ENCODE peak calls at places on chromosomes 3 and 15, in eight cellular contexts. M is Peyer's patch, I is skeletal muscle cell, N is Karpas-422, W is MM.1S, G is uterus, J is heart left ventricle, U is fibroblast of lung. R is an unnamed sample.

GRCh38 chr15:44882499-44882968 is 74.0 kb upstream of the TERB2 start:
- DNase-seq in M (no peak), I (no peak), N (no peak), W (no peak), G (no peak), J (no peak), U (no peak), R (no peak)

GRCh38 chr3:12186515-12187286 is 28.0 kb upstream of the TIMP4 start:
- DNase-seq in M (no peak), I (no peak), N (no peak), W (no peak), G (no peak), J (no peak), U (no peak), R (no peak)

GRCh38 chr3:58274027-58274614 is 31.9 kb upstream of the RPP14 start:
- DNase-seq in M (no peak), I (no peak), N (no peak), W (no peak), G (no peak), J (no peak), U (no peak), R (no peak)

GRCh38 chr3:105429034-105429762 is 62.5 kb downstream of the ALCAM start:
- DNase-seq in M (no peak), I (no peak), N (no peak), W (no peak), G (no peak), J (no peak), U (no peak), R (no peak)

GRCh38 chr3:126493731-126494130 is 18.0 kb upstream of the ZXDC start:
- DNase-seq in M (no peak), I (no peak), N (no peak), W (peak), G (no peak), J (no peak), U (no peak), R (peak)

GRCh38 chr3:53464424-53464823 is 30.0 kb upstream of the CACNA1D start:
- DNase-seq in M (peak), I (no peak), N (no peak), W (no peak), G (no peak), J (no peak), U (no peak), R (no peak)

GRCh38 chr15:27183182-27183581 is 212.2 kb downstream of the GABRG3 start:
- DNase-seq in M (no peak), I (no peak), N (no peak), W (no peak), G (no peak), J (no peak), U (no peak), R (no peak)

GRCh38 chr15:37229855-37230254 is 129.5 kb upstream of the MEIS2 start:
- DNase-seq in M (no peak), I (no peak), N (no peak), W (no peak), G (no peak), J (no peak), U (no peak), R (no peak)

GRCh38 chr3:132837615-132838014 is 115.4 kb upstream of the NPHP3 start:
- DNase-seq in M (no peak), I (no peak), N (no peak), W (no peak), G (no peak), J (no peak), U (no peak), R (no peak)

GRCh38 chr3:141123677-141124410 is 72.7 kb downstream of the SPSB4 start:
- DNase-seq in M (no peak), I (no peak), N (no peak), W (no peak), G (no peak), J (peak), U (no peak), R (no peak)

GRCh38 chr3:186953011-186953487 is 22.7 kb downstream of the ST6GAL1 start:
- DNase-seq in M (no peak), I (no peak), N (no peak), W (no peak), G (no peak), J (no peak), U (no peak), R (no peak)

GRCh38 chr3:160618878-160619277 is 53.5 kb upstream of the KPNA4 start:
- DNase-seq in M (no peak), I (no peak), N (no peak), W (no peak), G (no peak), J (no peak), U (peak), R (no peak)

GRCh38 chr3:195524171-195524896 is 18.8 kb downstream of the PPP1R2 start:
- DNase-seq in M (no peak), I (no peak), N (no peak), W (no peak), G (no peak), J (no peak), U (no peak), R (no peak)

GRCh38 chr3:76028816-76029215 is 243.5 kb upstream of the ZNF717 start:
- DNase-seq in M (no peak), I (no peak), N (no peak), W (no peak), G (no peak), J (no peak), U (peak), R (no peak)

GRCh38 chr3:145094355-145094941 is 1066.5 kb downstream of the PLOD2 start:
- DNase-seq in M (no peak), I (peak), N (peak), W (peak), G (no peak), J (no peak), U (peak), R (peak)

GRCh38 chr3:172885704-172886103 is 135.2 kb downstream of the ECT2 start:
- DNase-seq in M (no peak), I (no peak), N (no peak), W (no peak), G (no peak), J (no peak), U (no peak), R (no peak)

GRCh38 chr3:23663661-23664186 is 142.0 kb upstream of the UBE2E1 start:
- DNase-seq in M (no peak), I (no peak), N (no peak), W (no peak), G (no peak), J (no peak), U (no peak), R (no peak)

GRCh38 chr3:53519047-53519717 is 24.8 kb downstream of the CACNA1D start:
- DNase-seq in M (no peak), I (no peak), N (no peak), W (no peak), G (no peak), J (no peak), U (peak), R (no peak)

GRCh38 chr15:80182611-80183210 is 29.9 kb downstream of the FAH start:
- DNase-seq in M (no peak), I (peak), N (no peak), W (no peak), G (no peak), J (no peak), U (peak), R (no peak)

GRCh38 chr15:80747317-80748053 is 31.7 kb upstream of the CEMIP start:
- DNase-seq in M (no peak), I (no peak), N (no peak), W (no peak), G (no peak), J (no peak), U (no peak), R (no peak)

GRCh38 chr3:16350953-16351318 is 85.9 kb downstream of the OXNAD1 start:
- DNase-seq in M (no peak), I (no peak), N (no peak), W (no peak), G (no peak), J (no peak), U (no peak), R (no peak)

GRCh38 chr3:57791245-57791644 is 35.1 kb downstream of the SLMAP start:
- DNase-seq in M (no peak), I (no peak), N (peak), W (no peak), G (no peak), J (no peak), U (peak), R (no peak)

GRCh38 chr3:43405888-43406636 is 119.7 kb downstream of the SNRK start:
- DNase-seq in M (no peak), I (peak), N (no peak), W (no peak), G (no peak), J (no peak), U (peak), R (no peak)

GRCh38 chr15:58520464-58520863 is 88.7 kb downstream of the LIPC start:
- DNase-seq in M (peak), I (no peak), N (no peak), W (no peak), G (no peak), J (no peak), U (no peak), R (no peak)

GRCh38 chr3:197406266-197406665 is 107.9 kb upstream of the DLG1 start:
- DNase-seq in M (no peak), I (peak), N (no peak), W (no peak), G (no peak), J (peak), U (peak), R (no peak)

GRCh38 chr3:10395671-10396070 is 74.8 kb upstream of the SEC13 start:
- DNase-seq in M (peak), I (no peak), N (no peak), W (peak), G (no peak), J (no peak), U (no peak), R (peak)

GRCh38 chr3:98741121-98741716 is 21.9 kb upstream of the ST3GAL6 start:
- DNase-seq in M (no peak), I (no peak), N (no peak), W (no peak), G (no peak), J (no peak), U (peak), R (no peak)

GRCh38 chr3:129834580-129834979 is 58.9 kb downstream of the TMCC1 start:
- DNase-seq in M (no peak), I (no peak), N (no peak), W (no peak), G (no peak), J (no peak), U (no peak), R (no peak)

GRCh38 chr3:122754867-122755835 is 38.5 kb downstream of the HSPBAP1 start:
- DNase-seq in M (peak), I (peak), N (peak), W (peak), G (no peak), J (no peak), U (peak), R (peak)

GRCh38 chr3:54905230-54905888 is 22.5 kb downstream of the LRTM1 start:
- DNase-seq in M (no peak), I (no peak), N (peak), W (no peak), G (no peak), J (no peak), U (no peak), R (no peak)

GRCh38 chr15:78933187-78934062 is 11.4 kb downstream of the CTSH start:
- DNase-seq in M (no peak), I (no peak), N (no peak), W (no peak), G (peak), J (no peak), U (no peak), R (no peak)

GRCh38 chr3:14007006-14007405 is 117.7 kb downstream of the CHCHD4 start:
- DNase-seq in M (no peak), I (no peak), N (no peak), W (no peak), G (no peak), J (no peak), U (no peak), R (no peak)

GRCh38 chr15:28004143-28005003 is 94.7 kb downstream of the OCA2 start:
- DNase-seq in M (no peak), I (no peak), N (no peak), W (no peak), G (no peak), J (no peak), U (no peak), R (no peak)

GRCh38 chr3:138417559-138417982 is 16.8 kb upstream of the ESYT3 start:
- DNase-seq in M (peak), I (peak), N (peak), W (peak), G (peak), J (peak), U (peak), R (peak)

GRCh38 chr3:131142580-131142979 is 115.9 kb downstream of the NEK11 start:
- DNase-seq in M (no peak), I (peak), N (peak), W (no peak), G (no peak), J (no peak), U (peak), R (no peak)

GRCh38 chr3:16137044-16137443 is 37.4 kb upstream of the GALNT15 start:
- DNase-seq in M (no peak), I (no peak), N (no peak), W (no peak), G (no peak), J (no peak), U (no peak), R (no peak)

GRCh38 chr15:80087104-80087503 is 27.6 kb downstream of the ZFAND6 start:
- DNase-seq in M (no peak), I (no peak), N (no peak), W (no peak), G (no peak), J (no peak), U (no peak), R (no peak)

GRCh38 chr3:147412917-147413711 is 3.9 kb downstream of the ZIC1 start:
- DNase-seq in M (no peak), I (no peak), N (no peak), W (no peak), G (no peak), J (no peak), U (no peak), R (no peak)

GRCh38 chr3:193637831-193638230 is 44.8 kb downstream of the OPA1 start:
- DNase-seq in M (no peak), I (peak), N (no peak), W (no peak), G (no peak), J (no peak), U (no peak), R (no peak)

DNA sequence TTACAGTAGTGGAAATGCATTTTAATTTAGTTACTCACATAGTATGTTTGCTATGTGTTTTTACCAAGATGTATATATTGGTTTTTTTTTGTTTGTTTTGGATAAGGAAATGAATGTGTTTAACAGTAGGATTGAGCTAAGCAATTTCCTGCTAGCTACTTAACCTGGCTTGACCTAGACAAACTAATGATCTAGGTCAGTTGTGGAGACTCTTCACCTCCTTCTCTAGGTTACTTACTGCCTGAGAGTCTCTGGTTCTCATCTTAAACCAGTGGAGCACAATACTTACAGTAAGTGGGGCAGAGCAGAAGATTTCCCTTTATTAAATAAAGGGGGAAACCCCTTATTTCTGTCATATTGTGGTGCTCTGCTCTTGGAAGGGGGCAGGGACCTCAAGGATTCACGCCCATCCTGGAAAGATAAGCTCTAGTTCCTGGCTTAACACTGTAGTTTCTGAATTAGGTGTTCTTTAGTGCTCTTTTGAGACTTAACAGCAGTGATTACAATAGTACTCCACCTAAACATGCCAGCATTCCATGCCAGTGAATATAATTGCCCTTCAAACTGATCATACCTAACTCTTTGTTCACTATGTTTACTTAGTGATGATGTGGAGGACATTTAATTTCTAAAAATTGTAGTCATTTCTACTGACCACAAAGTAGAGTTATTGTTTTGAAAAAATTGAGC is 79.9 kb downstream of the UBP1 start:
- DNase-seq in M (no peak), I (peak), N (no peak), W (no peak), G (no peak), J (no peak), U (peak), R (no peak)
- H3K4me3 ChIP-seq in M (no peak), I (no peak), N (no peak), W (no peak), G (no peak), J (no peak), U (no peak), R (no peak)

GRCh38 chr15:62560943-62561571 is 396.0 kb upstream of the C2CD4B start:
- DNase-seq in M (peak), I (no peak), N (no peak), W (no peak), G (no peak), J (peak), U (no peak), R (no peak)
- H3K4me3 ChIP-seq in M (peak), I (no peak), N (no peak), W (no peak), G (no peak), J (peak), U (no peak), R (no peak)

GRCh38 chr15:73965730-73966103 is 26.4 kb downstream of the STOML1 start:
- DNase-seq in M (no peak), I (no peak), N (peak), W (peak), G (no peak), J (no peak), U (peak), R (peak)
- H3K4me3 ChIP-seq in M (no peak), I (no peak), N (no peak), W (peak), G (no peak), J (no peak), U (no peak), R (peak)

DNA sequence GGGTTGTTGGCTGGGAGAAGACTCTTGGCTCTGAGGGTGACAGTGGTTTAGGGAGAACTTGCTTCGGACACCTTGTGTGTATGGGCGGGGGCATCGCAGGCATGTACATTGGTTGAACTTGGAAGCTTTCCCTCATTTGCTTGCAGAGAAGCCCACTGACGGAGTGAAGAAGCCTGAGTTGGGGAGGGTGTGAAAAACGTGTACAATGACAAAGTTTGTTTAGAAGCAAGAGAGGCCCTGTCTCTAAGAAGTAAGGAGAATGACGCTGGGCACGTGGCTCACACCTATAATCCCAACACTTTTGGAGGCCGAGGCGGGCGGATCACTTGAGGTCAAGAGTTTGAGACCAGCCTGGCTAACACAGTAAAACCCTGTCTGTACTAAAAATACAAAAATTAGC is 13.7 kb downstream of the LIMD1 start:
- DNase-seq in M (no peak), I (no peak), N (no peak), W (no peak), G (no peak), J (no peak), U (no peak), R (no peak)
- H3K4me3 ChIP-seq in M (no peak), I (no peak), N (no peak), W (no peak), G (no peak), J (no peak), U (no peak), R (no peak)

R was measured in Jurkat, Clone E6-1.